ENCODE peak calls at places on chromosomes 1 and 21, in seven cellular contexts. One of them, this sample, is unnamed.

GRCh38 chr1:152758636-152759035 is 811 bp downstream of the KPRP start:
- DNase-seq in neuronal stem cell: no peak
- DNase-seq in mesenchymal stem cell: no peak
- DNase-seq in mesendoderm: no peak
- DNase-seq in IMR-90: no peak
- DNase-seq in H9: no peak
- DNase-seq in H1: no peak
- DNase-seq in this sample: no peak

GRCh38 chr1:69846267-69846666 is 278.5 kb downstream of the LRRC7 start:
- DNase-seq in mesenchymal stem cell: no peak
- DNase-seq in H9: no peak
- DNase-seq in neuronal stem cell: no peak
- DNase-seq in H1: no peak
- DNase-seq in IMR-90: no peak
- DNase-seq in mesendoderm: peak; percentile 86
- DNase-seq in this sample: no peak

GRCh38 chr1:212630159-212630900 is 21.8 kb downstream of the ATF3 start:
- DNase-seq in mesendoderm: peak; percentile 95
- DNase-seq in neuronal stem cell: no peak
- DNase-seq in IMR-90: no peak
- DNase-seq in H9: peak; percentile 84
- DNase-seq in H1: no peak
- DNase-seq in mesenchymal stem cell: peak; percentile 64
- DNase-seq in this sample: peak; percentile 80

GRCh38 chr1:42176902-42177519 is 12.5 kb upstream of the GUCA2A start:
- DNase-seq in mesendoderm: peak; percentile 78
- DNase-seq in mesenchymal stem cell: peak; percentile 47
- DNase-seq in H9: peak; percentile 71
- DNase-seq in neuronal stem cell: peak; percentile 21
- DNase-seq in IMR-90: peak; percentile 55
- DNase-seq in H1: no peak
- DNase-seq in this sample: no peak

GRCh38 chr1:30750751-30751291 is 6.8 kb downstream of the LAPTM5 start:
- DNase-seq in mesendoderm: no peak
- DNase-seq in mesenchymal stem cell: no peak
- DNase-seq in IMR-90: no peak
- DNase-seq in neuronal stem cell: no peak
- DNase-seq in H9: no peak
- DNase-seq in H1: no peak
- DNase-seq in this sample: no peak

GRCh38 chr1:224851210-224851849 is 78.1 kb upstream of the DNAH14 start:
- DNase-seq in H9: peak; percentile 80
- DNase-seq in mesenchymal stem cell: peak; percentile 38
- DNase-seq in H1: no peak
- DNase-seq in IMR-90: peak; percentile 37
- DNase-seq in neuronal stem cell: peak; percentile 38
- DNase-seq in mesendoderm: peak; percentile 77
- DNase-seq in this sample: no peak

GRCh38 chr1:239930646-239931262 is 160.9 kb upstream of the FMN2 start:
- DNase-seq in mesenchymal stem cell: no peak
- DNase-seq in neuronal stem cell: no peak
- DNase-seq in H9: no peak
- DNase-seq in mesendoderm: peak; percentile 5
- DNase-seq in IMR-90: peak; percentile 27
- DNase-seq in H1: no peak
- DNase-seq in this sample: no peak

GRCh38 chr1:181743878-181744312 is 260.6 kb downstream of the CACNA1E start:
- DNase-seq in H1: no peak
- DNase-seq in mesendoderm: no peak
- DNase-seq in neuronal stem cell: no peak
- DNase-seq in IMR-90: no peak
- DNase-seq in mesenchymal stem cell: no peak
- DNase-seq in H9: no peak
- DNase-seq in this sample: no peak

GRCh38 chr1:174052621-174053020 is 30.5 kb upstream of the RC3H1 start:
- DNase-seq in H9: no peak
- DNase-seq in H1: no peak
- DNase-seq in mesendoderm: no peak
- DNase-seq in neuronal stem cell: no peak
- DNase-seq in IMR-90: peak; percentile 26
- DNase-seq in mesenchymal stem cell: no peak
- DNase-seq in this sample: no peak

GRCh38 chr1:50880373-50880772 is 79.7 kb downstream of the FAF1 start:
- DNase-seq in neuronal stem cell: no peak
- DNase-seq in H1: no peak
- DNase-seq in mesenchymal stem cell: no peak
- DNase-seq in IMR-90: no peak
- DNase-seq in mesendoderm: no peak
- DNase-seq in H9: no peak
- DNase-seq in this sample: no peak

GRCh38 chr1:26768755-26769154 is 19.0 kb upstream of the PIGV start:
- DNase-seq in mesendoderm: no peak
- DNase-seq in mesenchymal stem cell: peak; percentile 50
- DNase-seq in H9: no peak
- DNase-seq in H1: no peak
- DNase-seq in neuronal stem cell: no peak
- DNase-seq in IMR-90: peak; percentile 76
- DNase-seq in this sample: no peak

GRCh38 chr1:18599096-18599495 is 31.6 kb upstream of the PAX7 start:
- DNase-seq in mesendoderm: no peak
- DNase-seq in IMR-90: no peak
- DNase-seq in H9: no peak
- DNase-seq in neuronal stem cell: no peak
- DNase-seq in H1: no peak
- DNase-seq in mesenchymal stem cell: no peak
- DNase-seq in this sample: no peak

GRCh38 chr21:29177800-29178199 is 47.4 kb downstream of the MAP3K7CL start:
- DNase-seq in mesendoderm: no peak
- DNase-seq in IMR-90: no peak
- DNase-seq in mesenchymal stem cell: no peak
- DNase-seq in H9: no peak
- DNase-seq in H1: no peak
- DNase-seq in neuronal stem cell: no peak
- DNase-seq in this sample: no peak

GRCh38 chr1:206002833-206003532 is at the start of gene RAB7B:
- DNase-seq in mesendoderm: no peak
- DNase-seq in H1: no peak
- DNase-seq in IMR-90: peak; percentile 76
- DNase-seq in H9: peak; percentile 36
- DNase-seq in neuronal stem cell: no peak
- DNase-seq in mesenchymal stem cell: peak; percentile 83
- DNase-seq in this sample: peak; percentile 71

DNA sequence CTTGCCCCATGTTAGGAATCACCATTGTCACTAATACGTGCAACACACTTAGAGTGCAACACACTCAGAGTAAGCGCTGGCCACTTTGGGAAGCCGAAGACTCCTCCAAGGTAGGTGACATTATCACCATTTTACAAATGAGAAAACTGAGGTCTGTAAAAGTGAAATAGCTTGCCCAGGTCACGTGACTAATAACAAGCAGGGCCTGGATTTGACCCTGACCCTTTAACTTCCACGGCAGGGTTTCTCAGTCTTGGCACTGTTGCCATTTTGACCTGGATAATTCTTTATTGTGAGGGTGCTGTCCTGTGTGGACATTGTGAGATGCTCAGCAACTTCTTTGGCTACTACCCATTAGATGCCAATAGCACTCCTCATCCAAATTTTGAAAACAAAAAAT is 7.8 kb upstream of the GPR88 start:
- DNase-seq in mesendoderm: no peak
- DNase-seq in IMR-90: no peak
- DNase-seq in neuronal stem cell: no peak
- DNase-seq in H1: no peak
- DNase-seq in H9: no peak
- DNase-seq in mesenchymal stem cell: no peak
- DNase-seq in this sample: no peak
- H2BK120ac ChIP-seq in mesendoderm: no peak overlapping the region
- H2BK120ac ChIP-seq in IMR-90: no peak overlapping the region
- H2BK120ac ChIP-seq in neuronal stem cell: no peak overlapping the region
- H2BK120ac ChIP-seq in H1: no peak overlapping the region
- H2BK120ac ChIP-seq in H9: no peak overlapping the region
- H2BK120ac ChIP-seq in mesenchymal stem cell: no peak overlapping the region
- H2BK120ac ChIP-seq in this sample: no peak overlapping the region

GRCh38 chr1:24940231-24940630 is 10.2 kb upstream of the RUNX3 start:
- DNase-seq in H1: no peak
- DNase-seq in H9: no peak
- DNase-seq in mesenchymal stem cell: no peak
- DNase-seq in IMR-90: no peak
- DNase-seq in neuronal stem cell: no peak
- DNase-seq in mesendoderm: no peak
- DNase-seq in this sample: no peak
- H2AK5ac ChIP-seq in H1: no peak overlapping the region
- H2AK5ac ChIP-seq in H9: no peak overlapping the region
- H2AK5ac ChIP-seq in mesenchymal stem cell: no peak overlapping the region
- H2AK5ac ChIP-seq in IMR-90: no peak overlapping the region
- H2AK5ac ChIP-seq in neuronal stem cell: no peak overlapping the region
- H2AK5ac ChIP-seq in mesendoderm: no peak overlapping the region
- H2AK5ac ChIP-seq in this sample: no peak overlapping the region

DNA sequence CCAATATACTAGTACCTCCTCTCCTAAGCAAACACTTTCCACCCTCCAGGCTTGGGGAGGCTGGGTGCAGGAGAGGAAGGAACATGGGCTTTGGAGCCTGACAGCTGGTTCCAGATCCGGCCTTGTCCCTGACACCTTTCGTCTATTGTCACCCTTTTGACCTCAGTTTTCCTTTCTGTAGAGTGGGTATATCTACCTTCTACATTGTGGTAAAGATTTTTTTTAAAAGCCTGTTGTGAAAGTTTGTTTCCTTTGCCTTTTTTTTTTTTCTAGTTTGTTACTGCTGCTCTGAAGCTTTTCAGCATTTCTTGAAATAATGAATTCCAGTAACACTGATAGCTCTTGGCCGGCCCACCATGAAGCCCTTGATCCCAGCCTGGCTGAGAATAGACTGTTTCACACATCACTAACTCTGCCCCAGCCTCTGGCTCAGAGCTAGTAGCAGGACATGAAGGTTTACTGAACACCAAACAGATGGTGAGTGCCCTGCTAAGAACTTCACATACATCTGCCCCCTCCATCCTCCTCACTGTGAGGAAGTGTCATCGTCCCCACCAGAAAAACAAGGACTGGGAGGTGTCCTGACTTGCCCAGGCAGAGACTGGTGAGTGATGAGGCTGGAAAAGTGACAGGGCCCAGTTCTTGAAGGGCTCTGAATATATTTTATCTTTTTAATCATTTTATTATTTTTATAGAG is 33.1 kb upstream of the ID3 start:
- DNase-seq in IMR-90: no peak
- DNase-seq in H1: no peak
- DNase-seq in mesendoderm: no peak
- DNase-seq in neuronal stem cell: no peak
- DNase-seq in mesenchymal stem cell: no peak
- DNase-seq in H9: no peak
- DNase-seq in this sample: peak; percentile 18
- H3K9ac ChIP-seq in IMR-90: no peak overlapping the region
- H3K9ac ChIP-seq in H1: no peak overlapping the region
- H3K9ac ChIP-seq in mesendoderm: no peak overlapping the region
- H3K9ac ChIP-seq in neuronal stem cell: no peak overlapping the region
- H3K9ac ChIP-seq in mesenchymal stem cell: peak overlapping the region; percentile 23
- H3K9ac ChIP-seq in H9: no peak overlapping the region
- H3K9ac ChIP-seq in this sample: no peak overlapping the region

GRCh38 chr1:52156460-52156859 is 14.6 kb downstream of the ZFYVE9 start:
- DNase-seq in H1: no peak
- DNase-seq in H9: no peak
- DNase-seq in neuronal stem cell: no peak
- DNase-seq in IMR-90: no peak
- DNase-seq in mesenchymal stem cell: no peak
- DNase-seq in mesendoderm: no peak
- DNase-seq in this sample: no peak
- H2BK120ac ChIP-seq in H1: no peak overlapping the region
- H2BK120ac ChIP-seq in H9: no peak overlapping the region
- H2BK120ac ChIP-seq in neuronal stem cell: no peak overlapping the region
- H2BK120ac ChIP-seq in IMR-90: no peak overlapping the region
- H2BK120ac ChIP-seq in mesenchymal stem cell: no peak overlapping the region
- H2BK120ac ChIP-seq in mesendoderm: no peak overlapping the region
- H2BK120ac ChIP-seq in this sample: no peak overlapping the region

GRCh38 chr1:23930861-23931471 is 17.8 kb upstream of the CNR2 start:
- DNase-seq in IMR-90: peak; percentile 59
- DNase-seq in neuronal stem cell: no peak
- DNase-seq in H1: no peak
- DNase-seq in mesendoderm: no peak
- DNase-seq in H9: no peak
- DNase-seq in mesenchymal stem cell: peak; percentile 45
- DNase-seq in this sample: peak; percentile 78
- H2AK5ac ChIP-seq in IMR-90: no peak overlapping the region
- H2AK5ac ChIP-seq in neuronal stem cell: no peak overlapping the region
- H2AK5ac ChIP-seq in H1: no peak overlapping the region
- H2AK5ac ChIP-seq in mesendoderm: no peak overlapping the region
- H2AK5ac ChIP-seq in H9: no peak overlapping the region
- H2AK5ac ChIP-seq in mesenchymal stem cell: no peak overlapping the region
- H2AK5ac ChIP-seq in this sample: no peak overlapping the region

DNA sequence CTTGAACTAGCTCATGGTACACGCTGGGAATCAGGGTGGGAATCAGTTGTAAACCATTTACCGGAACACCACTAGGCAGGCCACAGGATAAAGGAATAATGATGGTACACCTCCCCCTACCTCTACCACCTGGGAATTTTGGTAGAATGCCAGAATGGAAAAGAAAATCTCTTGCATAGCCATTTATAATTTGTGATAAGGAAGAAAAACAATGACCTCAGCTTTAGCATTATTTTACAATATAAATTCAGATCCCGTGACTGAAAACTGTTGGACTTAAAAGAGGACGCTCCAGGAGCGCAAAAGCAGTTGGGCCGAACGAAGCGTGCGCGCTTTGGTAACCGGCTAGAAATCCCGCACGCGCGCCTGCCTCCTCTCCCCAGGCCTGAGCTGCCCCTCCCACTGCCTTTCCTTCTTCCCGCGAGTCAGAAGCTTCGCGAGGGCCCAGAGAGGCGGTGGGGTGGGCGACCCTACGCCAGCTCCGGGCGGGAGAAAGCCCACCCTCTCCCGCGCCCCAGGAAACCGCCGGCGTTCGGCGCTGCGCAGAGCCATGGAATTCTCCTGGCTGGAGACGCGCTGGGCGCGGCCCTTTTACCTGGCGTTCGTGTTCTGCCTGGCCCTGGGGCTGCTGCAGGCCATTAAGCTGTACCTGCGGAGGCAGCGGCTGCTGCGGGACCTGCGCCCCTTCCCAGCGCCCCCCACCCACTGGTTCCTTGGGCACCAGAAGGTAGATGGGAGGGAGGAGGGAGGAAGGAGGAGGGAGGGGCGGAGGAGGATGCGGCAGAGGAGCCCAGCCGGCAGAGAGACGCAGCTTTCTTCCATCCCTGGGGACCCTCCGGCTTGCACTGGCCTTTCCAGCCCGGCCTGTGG is at the start of gene CYP4X1:
- DNase-seq in IMR-90: no peak
- DNase-seq in mesenchymal stem cell: no peak
- DNase-seq in H1: peak; percentile 15
- DNase-seq in neuronal stem cell: no peak
- DNase-seq in H9: peak; percentile 62
- DNase-seq in mesendoderm: peak; percentile 53
- DNase-seq in this sample: no peak
- H3K9ac ChIP-seq in IMR-90: no peak within 1 kb of the TSS
- H3K9ac ChIP-seq in mesenchymal stem cell: no peak within 1 kb of the TSS
- H3K9ac ChIP-seq in H1: peak within 1 kb of the TSS; percentile 38
- H3K9ac ChIP-seq in neuronal stem cell: peak within 1 kb of the TSS; percentile 74
- H3K9ac ChIP-seq in H9: peak within 1 kb of the TSS; percentile 21
- H3K9ac ChIP-seq in mesendoderm: peak within 1 kb of the TSS; percentile 59
- H3K9ac ChIP-seq in this sample: no peak within 1 kb of the TSS

DNA sequence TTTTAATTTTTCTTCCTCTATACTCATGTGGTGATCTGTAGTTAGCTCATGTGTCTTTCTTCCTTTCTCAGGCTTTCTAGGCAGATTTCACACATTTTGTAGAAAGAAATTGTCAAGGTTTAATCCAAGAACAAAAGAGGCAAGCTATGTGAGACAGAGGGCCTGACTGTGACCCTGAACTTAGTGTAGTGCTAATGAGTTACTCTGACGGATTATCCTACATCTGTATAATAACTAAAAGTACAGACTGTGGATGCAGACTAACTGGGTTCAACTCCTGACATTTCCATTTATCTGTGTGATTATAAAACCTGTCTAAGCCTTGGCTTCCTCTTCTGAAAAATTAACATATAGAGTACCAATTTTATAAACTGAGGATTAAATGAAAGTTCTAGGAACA is 40.7 kb downstream of the MIGA1 start:
- DNase-seq in H1: no peak
- DNase-seq in mesendoderm: no peak
- DNase-seq in H9: no peak
- DNase-seq in neuronal stem cell: no peak
- DNase-seq in mesenchymal stem cell: no peak
- DNase-seq in IMR-90: no peak
- DNase-seq in this sample: no peak
- H2BK120ac ChIP-seq in H1: no peak overlapping the region
- H2BK120ac ChIP-seq in mesendoderm: no peak overlapping the region
- H2BK120ac ChIP-seq in H9: no peak overlapping the region
- H2BK120ac ChIP-seq in neuronal stem cell: no peak overlapping the region
- H2BK120ac ChIP-seq in mesenchymal stem cell: no peak overlapping the region
- H2BK120ac ChIP-seq in IMR-90: no peak overlapping the region
- H2BK120ac ChIP-seq in this sample: no peak overlapping the region

This sample was measured in trophoblast cell.